ENCODE peak calls at places on chromosomes 13 and 19, in nine cellular contexts. C, K, T, S, R, Z, U, A and H are unnamed samples.

GRCh38 chr13:94175076-94175475 is 304.4 kb downstream of the DCT start:
- DNase-seq in R (no peak), C (no peak), A (no peak), S (no peak), T (no peak), U (no peak), K (no peak), Z (no peak), H (peak)

GRCh38 chr19:57171551-57172081 is 4.3 kb upstream of the DUXA start:
- DNase-seq in K (peak), Z (peak), S (peak), C (peak), T (no peak), U (peak), R (peak), A (no peak), H (peak)

GRCh38 chr19:6021878-6022569 is 44.1 kb upstream of the RANBP3 start:
- DNase-seq in Z (peak), U (peak), S (peak), K (peak), C (peak), T (no peak), R (peak), A (peak), H (peak)

GRCh38 chr19:35458821-35459391 is 10.8 kb downstream of the FFAR2 start:
- DNase-seq in C (no peak), T (no peak), A (no peak), U (no peak), S (no peak), Z (peak), R (peak), K (no peak), H (peak)

GRCh38 chr13:75754936-75755335 is 118.8 kb downstream of the LMO7 start:
- DNase-seq in Z (no peak), R (no peak), A (no peak), C (no peak), K (no peak), U (no peak), T (no peak), S (no peak), H (no peak)

GRCh38 chr13:113744197-113745000 is 14.6 kb upstream of the TMEM255B start:
- DNase-seq in R (no peak), Z (no peak), K (no peak), T (no peak), C (no peak), A (no peak), S (no peak), U (no peak), H (no peak)

GRCh38 chr13:25112856-25113255 is 16.9 kb downstream of the PABPC3 start:
- DNase-seq in R (no peak), Z (no peak), A (no peak), C (no peak), U (no peak), S (no peak), T (no peak), K (no peak), H (no peak)

GRCh38 chr19:10290439-10290875 is 705 bp downstream of the ICAM5 start:
- DNase-seq in S (no peak), Z (peak), A (no peak), U (no peak), T (no peak), C (peak), K (no peak), R (no peak), H (no peak)

GRCh38 chr13:113407531-113408393 is 43.8 kb upstream of the GRTP1 start:
- DNase-seq in Z (no peak), R (no peak), A (no peak), C (no peak), U (no peak), K (no peak), S (no peak), T (no peak), H (no peak)

GRCh38 chr13:40563350-40564125 is 102.9 kb downstream of the FOXO1 start:
- DNase-seq in C (peak), A (no peak), U (no peak), T (no peak), R (no peak), K (peak), S (no peak), Z (no peak), H (peak)

GRCh38 chr13:112117955-112118302 is 51.0 kb downstream of the SOX1 start:
- DNase-seq in A (no peak), Z (no peak), R (no peak), S (no peak), K (no peak), U (no peak), C (no peak), T (no peak), H (no peak)

GRCh38 chr13:51585234-51585672 is 991 bp downstream of the WDFY2 start:
- DNase-seq in Z (no peak), A (no peak), R (no peak), U (no peak), C (peak), S (peak), K (no peak), T (no peak), H (no peak)

GRCh38 chr13:78160793-78161192 is 242.2 kb upstream of the EDNRB start:
- DNase-seq in A (no peak), R (no peak), K (no peak), Z (no peak), S (peak), C (no peak), T (no peak), U (peak), H (no peak)

GRCh38 chr19:11485245-11485837 is 4.5 kb upstream of the ELAVL3 start:
- DNase-seq in C (no peak), R (no peak), T (no peak), K (no peak), S (no peak), A (no peak), U (no peak), Z (no peak), H (no peak)

GRCh38 chr19:38831142-38831605 is 420 bp downstream of the ECH1 start:
- DNase-seq in C (peak), T (no peak), K (peak), Z (peak), R (no peak), U (peak), A (no peak), S (peak), H (peak)

GRCh38 chr19:1064661-1065605 is 2.0 kb upstream of the ARHGAP45 start:
- DNase-seq in A (no peak), T (no peak), U (no peak), S (peak), C (peak), K (no peak), R (peak), Z (peak), H (no peak)

GRCh38 chr13:37617162-37617561 is 18.6 kb upstream of the POSTN start:
- DNase-seq in C (peak), A (no peak), U (no peak), S (peak), T (no peak), K (no peak), R (no peak), Z (no peak), H (no peak)

GRCh38 chr13:27667946-27668345 is 46.3 kb downstream of the POLR1D start:
- DNase-seq in C (peak), K (no peak), T (no peak), Z (no peak), U (no peak), S (peak), R (no peak), A (no peak), H (no peak)

GRCh38 chr13:64808704-64809103 is 2421.4 kb downstream of the PCDH9 start:
- DNase-seq in S (no peak), R (no peak), C (no peak), K (no peak), A (no peak), Z (no peak), T (no peak), U (no peak), H (no peak)

GRCh38 chr19:40366697-40367561 is 18.4 kb downstream of the PLD3 start:
- DNase-seq in T (no peak), A (no peak), S (peak), R (no peak), K (peak), Z (no peak), U (no peak), C (peak), H (no peak)

GRCh38 chr13:47672245-47672975 is 328.7 kb downstream of the SUCLA2 start:
- DNase-seq in Z (no peak), S (peak), U (no peak), R (no peak), A (no peak), K (no peak), T (no peak), C (no peak), H (no peak)

GRCh38 chr13:102100234-102100633 is 301.6 kb downstream of the FGF14 start:
- DNase-seq in K (no peak), C (no peak), S (no peak), R (no peak), T (no peak), A (no peak), Z (no peak), U (no peak), H (no peak)

GRCh38 chr13:90594694-90595093 is 752.8 kb upstream of the MIR17HG start:
- DNase-seq in T (no peak), S (peak), K (no peak), A (no peak), Z (no peak), R (no peak), C (no peak), U (no peak), H (no peak)

GRCh38 chr13:75927183-75927582 is 291.1 kb downstream of the LMO7 start:
- DNase-seq in T (no peak), S (no peak), R (no peak), Z (no peak), K (no peak), U (no peak), A (no peak), C (no peak), H (no peak)

GRCh38 chr13:73365240-73365639 is 306.4 kb downstream of the KLF5 start:
- DNase-seq in T (no peak), A (peak), K (no peak), S (no peak), Z (no peak), R (no peak), C (no peak), U (no peak), H (no peak)

GRCh38 chr13:25169951-25170553 is 2.0 kb downstream of the AMER2 start:
- DNase-seq in A (no peak), R (no peak), T (no peak), S (no peak), Z (no peak), K (no peak), U (no peak), C (no peak), H (no peak)

GRCh38 chr19:8589177-8589714 is 12.0 kb upstream of the MYO1F start:
- DNase-seq in Z (no peak), U (no peak), R (no peak), K (no peak), C (no peak), A (no peak), S (no peak), T (no peak), H (no peak)

GRCh38 chr19:12956446-12957388 is at the start of gene GADD45GIP1:
- DNase-seq in U (peak), S (peak), T (no peak), R (peak), A (peak), C (peak), K (peak), Z (peak), H (peak)

GRCh38 chr13:106104281-106104901 is 431.1 kb downstream of the EFNB2 start:
- DNase-seq in R (no peak), Z (no peak), C (no peak), K (no peak), S (peak), U (no peak), A (no peak), T (no peak), H (no peak)

GRCh38 chr19:41801031-41801430 is 4.6 kb downstream of the CEACAM3 start:
- DNase-seq in S (no peak), R (no peak), K (no peak), Z (no peak), C (no peak), T (no peak), U (no peak), A (no peak), H (no peak)

GRCh38 chr19:31270897-31271568 is 78.2 kb downstream of the TSHZ3 start:
- DNase-seq in C (no peak), A (no peak), S (peak), U (no peak), T (no peak), R (no peak), Z (no peak), K (no peak), H (no peak)

GRCh38 chr13:35850569-35850968 is 280.6 kb downstream of the DCLK1 start:
- DNase-seq in C (no peak), Z (no peak), S (no peak), R (no peak), A (no peak), K (no peak), T (no peak), U (no peak), H (no peak)

GRCh38 chr13:101306773-101307172 is 109.5 kb downstream of the NALCN start:
- DNase-seq in C (no peak), Z (no peak), K (no peak), R (no peak), A (no peak), S (no peak), T (no peak), U (no peak), H (no peak)

GRCh38 chr13:29892149-29892548 is 41.7 kb upstream of the UBL3 start:
- DNase-seq in T (no peak), R (no peak), S (no peak), A (peak), Z (no peak), U (no peak), K (peak), C (no peak), H (no peak)